ENCODE peak calls at places on chromosomes 5 and 9, in five cellular contexts. M is CD8-positive, alpha-beta T cell; O is fibroblast of mammary gland; X is glutamatergic neuron; B is lower leg skin. U is an unnamed sample.

GRCh38 chr9:75036793-75037192 is 8.7 kb upstream of the CARNMT1 start:
- DNase-seq in M (no peak), O (no peak), X (no peak), B (no peak), U (no peak)

GRCh38 chr9:116286287-116286686 is 132.7 kb downstream of the PAPPA start:
- DNase-seq in M (no peak), O (no peak), X (no peak), B (no peak), U (no peak)

GRCh38 chr9:132546148-132547051 is 36.0 kb upstream of the BARHL1 start:
- DNase-seq in M (no peak), O (peak), X (peak), B (no peak), U (peak)

GRCh38 chr9:13035822-13036221 is 243.7 kb downstream of the MPDZ start:
- DNase-seq in M (no peak), O (no peak), X (no peak), B (no peak), U (no peak)

GRCh38 chr5:19795218-19795617 is 192.8 kb downstream of the CDH18 start:
- DNase-seq in M (no peak), O (peak), X (no peak), B (no peak), U (no peak)

GRCh38 chr5:80414113-80414512 is 6.2 kb downstream of the ZFYVE16 start:
- DNase-seq in M (no peak), O (peak), X (no peak), B (no peak), U (no peak)

GRCh38 chr5:43627028-43627427 is 24.0 kb downstream of the NNT start:
- DNase-seq in M (no peak), O (peak), X (peak), B (no peak), U (peak)

GRCh38 chr9:89360465-89360864 is 42.2 kb downstream of the SECISBP2 start:
- DNase-seq in M (no peak), O (no peak), X (no peak), B (peak), U (no peak)

GRCh38 chr5:115850771-115851416 is 9.2 kb downstream of the AP3S1 start:
- DNase-seq in M (no peak), O (peak), X (no peak), B (no peak), U (no peak)

GRCh38 chr9:27491164-27491563 is 32.9 kb upstream of the IFNK start:
- DNase-seq in M (no peak), O (peak), X (no peak), B (no peak), U (no peak)

GRCh38 chr5:89728750-89729149 is 680.8 kb downstream of the CETN3 start:
- DNase-seq in M (no peak), O (peak), X (no peak), B (no peak), U (no peak)

GRCh38 chr5:118637947-118638670 is 350.2 kb downstream of the DTWD2 start:
- DNase-seq in M (no peak), O (no peak), X (no peak), B (no peak), U (no peak)

DNA sequence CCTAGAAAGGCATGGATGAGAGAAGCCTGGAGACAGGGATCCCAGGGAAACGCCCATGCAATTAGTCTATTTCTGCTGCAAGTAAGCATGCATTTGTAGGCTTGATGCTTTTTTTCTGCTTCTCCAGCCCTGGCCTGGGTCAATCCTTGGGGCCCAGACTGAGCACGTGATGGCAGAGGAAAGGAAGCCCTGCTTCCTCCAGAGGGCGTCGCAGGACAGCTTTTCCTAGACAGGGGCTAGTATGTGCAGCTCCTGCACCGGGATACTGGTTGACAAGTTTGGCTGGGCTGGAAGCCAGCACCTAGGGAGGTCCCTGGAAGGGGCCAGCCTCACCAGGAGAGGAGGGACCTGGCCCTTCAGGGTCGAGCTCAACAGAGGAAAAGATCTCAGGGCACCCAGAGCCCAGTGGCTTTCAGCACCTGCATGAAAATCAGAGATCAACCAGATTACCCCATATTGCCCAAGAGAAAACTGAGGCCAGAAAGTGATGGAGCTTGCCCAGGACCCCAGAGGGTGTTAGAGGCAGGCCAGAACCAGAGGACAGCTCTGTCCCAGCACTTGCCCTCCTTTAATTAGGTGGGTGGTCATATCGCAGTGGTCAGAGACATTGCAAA is 67.3 kb downstream of the KLF4 start:
- DNase-seq in M (no peak), O (peak), X (peak), B (peak), U (peak)
- TF ChIP-seq CTCF in M (no peak), O (peak), X (peak), B (no peak), U (peak)

GRCh38 chr9:121445986-121446385 is 53.7 kb downstream of the GGTA1 start:
- DNase-seq in M (peak), O (no peak), X (no peak), B (no peak), U (no peak)
- TF ChIP-seq CTCF in M (no peak), O (no peak), X (no peak), B (no peak), U (no peak)

GRCh38 chr9:90898229-90898628 is 96.6 kb downstream of the SYK start:
- DNase-seq in M (no peak), O (peak), X (no peak), B (peak), U (no peak)
- TF ChIP-seq CTCF in M (no peak), O (peak), X (peak), B (no peak), U (peak)

DNA sequence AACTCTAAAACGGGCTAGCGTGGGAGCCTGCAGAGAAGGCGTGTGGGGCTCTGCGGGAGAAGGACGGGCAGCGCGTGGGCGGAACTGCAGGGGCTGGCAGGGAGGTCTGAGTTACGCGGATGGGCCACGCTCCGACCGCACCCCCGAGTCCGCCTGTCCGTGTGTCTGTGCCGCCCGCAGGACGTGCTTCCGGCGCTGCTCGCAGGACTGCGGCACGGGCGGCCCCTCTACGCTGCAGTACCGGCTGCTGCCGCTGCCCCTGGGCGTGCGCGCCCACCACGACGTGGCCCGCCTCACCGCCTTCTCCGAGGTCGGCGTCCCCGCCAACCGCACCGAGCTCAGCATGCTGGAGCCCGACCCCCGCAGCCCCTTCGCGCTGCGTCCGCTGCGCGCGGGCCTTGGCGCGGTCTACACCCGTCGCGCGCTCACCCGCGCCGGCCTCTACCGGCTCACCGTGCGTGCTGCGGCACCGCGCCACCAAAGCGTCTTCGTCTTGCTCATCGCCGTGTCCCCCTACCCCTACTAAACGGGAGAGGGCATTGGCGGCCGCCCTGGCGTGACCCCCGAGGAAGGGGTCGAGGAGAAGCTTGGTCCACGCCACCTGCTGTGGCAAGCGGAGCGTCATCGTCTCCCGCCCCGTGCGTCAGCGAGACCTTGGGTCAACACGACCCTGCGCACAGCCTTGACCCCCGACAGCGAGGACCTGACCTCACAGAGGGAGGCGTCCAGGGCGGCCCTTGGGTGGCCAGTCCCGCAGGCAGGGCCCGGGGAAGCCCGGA is 11.4 kb upstream of the ASS1 start:
- DNase-seq in M (peak), O (no peak), X (peak), B (no peak), U (peak)
- TF ChIP-seq CTCF in M (peak), O (no peak), X (peak), B (no peak), U (peak)

GRCh38 chr5:218457-219289 is 553 bp downstream of the SDHA start:
- DNase-seq in M (no peak), O (no peak), X (peak), B (no peak), U (peak)
- TF ChIP-seq CTCF in M (no peak), O (no peak), X (no peak), B (no peak), U (peak)

GRCh38 chr5:145701404-145701803 is 133.7 kb downstream of the PRELID2 start:
- DNase-seq in M (no peak), O (no peak), X (no peak), B (no peak), U (no peak)
- TF ChIP-seq CTCF in M (no peak), O (no peak), X (no peak), B (no peak), U (peak)

U was measured in neural crest cell.